ENCODE peak calls at places on chromosomes 7 and 10, in six cellular contexts. L, S, M, D, X and B are unnamed samples.

GRCh38 chr10:71767420-71768035 is 5.8 kb downstream of the VSIR start:
- DNase-seq in L (no peak), S (peak), M (peak), D (no peak), X (no peak), B (no peak)

GRCh38 chr10:31272841-31273240 is 46.2 kb upstream of the ZEB1 start:
- DNase-seq in L (no peak), S (no peak), M (no peak), D (no peak), X (no peak), B (no peak)

GRCh38 chr10:95309958-95310357 is 19.2 kb upstream of the PDLIM1 start:
- DNase-seq in L (no peak), S (no peak), M (no peak), D (no peak), X (no peak), B (no peak)

GRCh38 chr10:106904209-106904608 is 260.3 kb downstream of the SORCS1 start:
- DNase-seq in L (no peak), S (no peak), M (no peak), D (no peak), X (no peak), B (no peak)

GRCh38 chr7:35694161-35694783 is 663 bp downstream of the HERPUD2 start:
- DNase-seq in L (peak), S (no peak), M (no peak), D (no peak), X (no peak), B (peak)

GRCh38 chr10:86681047-86681446 is 12.7 kb downstream of the LDB3 start:
- DNase-seq in L (no peak), S (no peak), M (no peak), D (no peak), X (no peak), B (no peak)

GRCh38 chr10:29757551-29758297 is 123.0 kb upstream of the SVIL start:
- DNase-seq in L (no peak), S (no peak), M (no peak), D (peak), X (no peak), B (peak)

GRCh38 chr7:12788591-12788990 is 101.2 kb downstream of the ARL4A start:
- DNase-seq in L (no peak), S (no peak), M (no peak), D (no peak), X (no peak), B (no peak)

GRCh38 chr7:41918597-41918996 is 215.7 kb upstream of the INHBA start:
- DNase-seq in L (no peak), S (no peak), M (no peak), D (no peak), X (no peak), B (peak)

GRCh38 chr7:22447759-22448158 is 52.2 kb downstream of the STEAP1B start:
- DNase-seq in L (no peak), S (no peak), M (no peak), D (no peak), X (no peak), B (peak)

GRCh38 chr7:73703985-73704639 is 15.4 kb downstream of the STX1A start:
- DNase-seq in L (peak), S (peak), M (no peak), D (no peak), X (peak), B (peak)

GRCh38 chr7:74269757-74270277 is 15.6 kb upstream of the RFC2 start:
- DNase-seq in L (peak), S (peak), M (peak), D (peak), X (peak), B (peak)

GRCh38 chr10:775245-776075 is 86.0 kb upstream of the DIP2C start:
- DNase-seq in L (no peak), S (no peak), M (no peak), D (no peak), X (no peak), B (peak)

GRCh38 chr10:89267056-89267455 is 15.5 kb upstream of the LIPA start:
- DNase-seq in L (no peak), S (no peak), M (no peak), D (no peak), X (no peak), B (no peak)

GRCh38 chr10:121158988-121159579 is 307.9 kb downstream of the WDR11 start:
- DNase-seq in L (no peak), S (no peak), M (peak), D (peak), X (no peak), B (no peak)

GRCh38 chr7:146185844-146186243 is 69.2 kb downstream of the CNTNAP2 start:
- DNase-seq in L (no peak), S (no peak), M (no peak), D (no peak), X (no peak), B (no peak)

GRCh38 chr7:150361402-150361801 is 7.2 kb upstream of the REPIN1 start:
- DNase-seq in L (no peak), S (no peak), M (no peak), D (no peak), X (no peak), B (no peak)

GRCh38 chr7:105691692-105692564 is 110.6 kb upstream of the EFCAB10 start:
- DNase-seq in L (no peak), S (no peak), M (no peak), D (no peak), X (no peak), B (peak)

GRCh38 chr7:106012184-106012583 is 49.1 kb downstream of the CDHR3 start:
- DNase-seq in L (no peak), S (no peak), M (no peak), D (no peak), X (no peak), B (no peak)

GRCh38 chr10:12500406-12501303 is 151.3 kb downstream of the CAMK1D start:
- DNase-seq in L (peak), S (no peak), M (no peak), D (no peak), X (peak), B (no peak)

GRCh38 chr10:132847856-132848255 is 61.9 kb upstream of the NKX6-2 start:
- DNase-seq in L (no peak), S (no peak), M (no peak), D (no peak), X (no peak), B (no peak)

GRCh38 chr10:98852686-98853085 is 383.0 kb downstream of the HPSE2 start:
- DNase-seq in L (peak), S (no peak), M (no peak), D (peak), X (no peak), B (peak)

GRCh38 chr10:22931948-22932347 is 4.1 kb downstream of the ARMC3 start:
- DNase-seq in L (no peak), S (no peak), M (no peak), D (no peak), X (no peak), B (peak)
- TF ChIP-seq CEBPB in L (no peak), S (no peak), M (no peak), D (no peak), X (no peak), B (no peak)

GRCh38 chr7:101817031-101817929 is at the start of gene CUX1:
- DNase-seq in L (peak), S (peak), M (peak), D (no peak), X (no peak), B (no peak)
- TF ChIP-seq CEBPB in L (no peak), S (no peak), M (no peak), D (no peak), X (no peak), B (no peak)

DNA sequence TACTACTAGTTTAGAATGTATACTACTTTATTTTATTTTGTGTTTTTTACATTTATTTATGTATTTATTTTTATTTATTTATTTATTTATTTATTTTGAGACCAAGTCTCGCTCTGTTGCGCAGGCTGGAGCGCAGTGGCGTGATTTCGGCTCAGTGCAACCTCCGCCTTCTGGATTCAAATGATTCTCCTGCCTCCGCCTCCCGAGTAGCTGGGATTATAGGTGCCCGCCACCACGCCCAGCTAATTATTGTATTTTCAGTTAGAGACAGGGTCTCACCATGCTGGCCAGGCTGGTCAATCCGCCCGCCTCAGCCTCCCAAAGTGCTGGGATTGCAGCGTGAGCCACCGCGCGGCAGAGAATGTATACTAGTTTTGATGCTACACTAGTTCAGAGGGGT is 2.0 kb upstream of the PARD3 start:
- DNase-seq in L (no peak), S (no peak), M (no peak), D (no peak), X (no peak), B (no peak)
- TF ChIP-seq CEBPB in L (no peak), S (no peak), M (no peak), D (no peak), X (no peak), B (no peak)

GRCh38 chr7:29123611-29124190 is 22.6 kb downstream of the CPVL start:
- DNase-seq in L (no peak), S (no peak), M (no peak), D (no peak), X (no peak), B (no peak)
- TF ChIP-seq CEBPB in L (no peak), S (no peak), M (no peak), D (no peak), X (no peak), B (no peak)